ENCODE peak calls at places on chromosomes 6 and 20, in five cellular contexts. W is astrocyte, P is neural progenitor cell, E is GM23248, Z is PC-3. A is an unnamed sample.

GRCh38 chr6:10521104-10521808 is at the start of gene GCNT2:
- DNase-seq in W (peak; percentile 37), P (peak; percentile 73), E (no peak), Z (peak; percentile 22), A (peak; percentile 80)

GRCh38 chr6:165939601-165940290 is 227.9 kb downstream of the TBXT start:
- DNase-seq in W (no peak), P (peak; percentile 55), E (no peak), Z (no peak), A (no peak)

GRCh38 chr6:27478141-27478705 is 5.3 kb upstream of the ZNF184 start:
- DNase-seq in W (peak; percentile 12), P (no peak), E (peak; percentile 57), Z (peak; percentile 18), A (no peak)

GRCh38 chr6:44006123-44006871 is 121.0 kb downstream of the MRPL14 start:
- DNase-seq in W (peak; percentile 61), P (no peak), E (peak; percentile 42), Z (no peak), A (no peak)

GRCh38 chr20:17531537-17532025 is 402 bp upstream of the BFSP1 start:
- DNase-seq in W (no peak), P (no peak), E (no peak), Z (no peak), A (no peak)

GRCh38 chr6:111943273-111943672 is 70.0 kb upstream of the FYN start:
- DNase-seq in W (no peak), P (no peak), E (no peak), Z (no peak), A (no peak)

GRCh38 chr20:16337707-16338106 is 235.5 kb downstream of the KIF16B start:
- DNase-seq in W (no peak), P (no peak), E (no peak), Z (no peak), A (no peak)

GRCh38 chr6:133503330-133503729 is 262.2 kb downstream of the EYA4 start:
- DNase-seq in W (peak; percentile 42), P (no peak), E (peak; percentile 21), Z (no peak), A (no peak)

GRCh38 chr20:297925-298754 is 770 bp downstream of the ZCCHC3 start:
- DNase-seq in W (peak; percentile 59), P (peak; percentile 57), E (peak; percentile 88), Z (peak; percentile 66), A (peak; percentile 65)

GRCh38 chr20:62368629-62369507 is 1.8 kb upstream of the LAMA5 start:
- DNase-seq in W (no peak), P (peak; percentile 95), E (peak; percentile 71), Z (peak; percentile 67), A (peak; percentile 80)

GRCh38 chr6:16851758-16852157 is 90.5 kb upstream of the ATXN1 start:
- DNase-seq in W (no peak), P (no peak), E (no peak), Z (no peak), A (no peak)

GRCh38 chr6:40852667-40853383 is 186.2 kb downstream of the UNC5CL start:
- DNase-seq in W (no peak), P (peak; percentile 33), E (peak; percentile 31), Z (peak; percentile 30), A (no peak)

GRCh38 chr6:148240866-148241477 is 101.7 kb upstream of the SASH1 start:
- DNase-seq in W (peak; percentile 42), P (no peak), E (peak; percentile 60), Z (no peak), A (no peak)

GRCh38 chr6:54093306-54093705 is 17.9 kb upstream of the MLIP start:
- DNase-seq in W (no peak), P (no peak), E (no peak), Z (no peak), A (no peak)

GRCh38 chr20:11766961-11767360 is 150.7 kb upstream of the BTBD3 start:
- DNase-seq in W (peak; percentile 70), P (no peak), E (peak; percentile 65), Z (peak; percentile 43), A (no peak)

GRCh38 chr6:2853766-2854393 is 12.2 kb upstream of the SERPINB1 start:
- DNase-seq in W (peak; percentile 70), P (peak; percentile 31), E (peak; percentile 87), Z (peak; percentile 95), A (peak; percentile 82)

GRCh38 chr6:27296106-27296783 is 15.8 kb downstream of the POM121L2 start:
- DNase-seq in W (peak; percentile 29), P (peak; percentile 91), E (peak; percentile 60), Z (peak; percentile 55), A (peak; percentile 60)

GRCh38 chr6:138643210-138643609 is 130.4 kb upstream of the CCDC28A start:
- DNase-seq in W (no peak), P (no peak), E (no peak), Z (no peak), A (no peak)

GRCh38 chr6:158999154-158999668 is 791 bp downstream of the RSPH3 start:
- DNase-seq in W (peak; percentile 3), P (no peak), E (no peak), Z (no peak), A (no peak)

GRCh38 chr6:145929037-145929633 is 35.0 kb downstream of the SHPRH start:
- DNase-seq in W (peak; percentile 25), P (peak; percentile 53), E (peak; percentile 60), Z (peak; percentile 46), A (no peak)

GRCh38 chr6:163180874-163181541 is 233.5 kb upstream of the QKI start:
- DNase-seq in W (peak; percentile 36), P (peak; percentile 81), E (peak; percentile 68), Z (peak; percentile 77), A (peak; percentile 59)

GRCh38 chr20:61588356-61589054 is 336.4 kb downstream of the CDH4 start:
- DNase-seq in W (peak; percentile 75), P (no peak), E (peak; percentile 55), Z (no peak), A (no peak)

GRCh38 chr6:127879685-127880084 is 21.2 kb downstream of the THEMIS start:
- DNase-seq in W (peak; percentile 34), P (peak; percentile 78), E (peak; percentile 9), Z (no peak), A (no peak)

GRCh38 chr6:168136001-168136400 is 57.0 kb upstream of the FRMD1 start:
- DNase-seq in W (no peak), P (no peak), E (no peak), Z (no peak), A (no peak)

GRCh38 chr20:45318386-45318939 is 10.4 kb upstream of the MATN4 start:
- DNase-seq in W (no peak), P (no peak), E (no peak), Z (no peak), A (no peak)
- H2AFZ ChIP-seq in W (no peak overlapping the region), P (no peak overlapping the region), E (no peak overlapping the region), Z (no peak overlapping the region), A (no peak overlapping the region)

DNA sequence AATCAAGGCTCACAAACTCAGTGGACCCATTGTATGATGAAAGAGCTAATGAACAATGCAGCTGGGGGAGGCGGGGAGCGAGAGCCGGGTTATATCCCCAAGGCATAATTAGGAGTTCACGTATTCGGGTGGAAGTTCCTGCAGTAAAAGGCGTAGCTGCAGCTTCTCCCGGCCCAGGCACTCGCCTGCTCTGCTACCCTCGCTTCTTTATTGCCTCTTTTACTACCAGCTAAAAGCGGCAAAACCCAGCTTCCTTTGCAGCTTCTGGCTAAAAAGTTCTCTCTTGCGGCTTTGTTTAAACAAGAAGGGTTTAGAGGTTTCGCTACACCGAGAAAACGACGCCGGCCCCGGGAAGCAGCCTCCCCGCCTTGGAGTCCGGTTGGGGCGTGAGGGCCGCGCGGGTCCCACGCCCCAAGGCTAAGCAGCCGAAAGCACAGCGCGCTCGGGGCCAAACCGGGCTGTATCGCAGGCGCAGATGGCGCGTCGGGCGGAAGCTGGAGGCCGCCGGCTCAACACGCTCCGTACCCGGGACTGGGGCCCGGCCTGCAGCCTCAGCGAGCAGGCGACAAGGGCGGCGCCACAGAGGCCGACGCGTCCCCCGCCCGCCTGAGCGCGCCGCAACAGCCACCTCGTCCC is 1.6 kb downstream of the ZBTB2 start:
- DNase-seq in W (peak; percentile 55), P (peak; percentile 72), E (peak; percentile 86), Z (peak; percentile 58), A (peak; percentile 64)
- H2AFZ ChIP-seq in W (peak overlapping the region; percentile 59), P (peak overlapping the region; percentile 58), E (peak overlapping the region; percentile 70), Z (peak overlapping the region; percentile 84), A (peak overlapping the region; percentile 75)

GRCh38 chr6:13765570-13765969 is 48.8 kb downstream of the MCUR1 start:
- DNase-seq in W (peak; percentile 52), P (no peak), E (peak; percentile 34), Z (peak; percentile 37), A (peak; percentile 23)

GRCh38 chr6:13767121-13767794 is 47.1 kb downstream of the MCUR1 start:
- DNase-seq in W (peak; percentile 32), P (peak; percentile 25), E (peak; percentile 72), Z (no peak), A (no peak)

GRCh38 chr6:13769034-13769654 is 45.2 kb downstream of the MCUR1 start:
- DNase-seq in W (no peak), P (no peak), E (no peak), Z (no peak), A (no peak)

GRCh38 chr6:13766201-13766634 is 48.1 kb downstream of the MCUR1 start:
- DNase-seq in W (peak; percentile 68), P (no peak), E (peak; percentile 80), Z (peak; percentile 37), A (peak; percentile 54)

GRCh38 chr6:13769655-13770053 is 44.7 kb downstream of the MCUR1 start:
- DNase-seq in W (no peak), P (no peak), E (peak; percentile 14), Z (no peak), A (no peak)
- H2AFZ ChIP-seq in W (no peak overlapping the region), P (no peak overlapping the region), E (no peak overlapping the region), Z (no peak overlapping the region), A (no peak overlapping the region)

GRCh38 chr20:50023116-50023802 is 40.5 kb downstream of the SNAI1 start:
- DNase-seq in W (no peak), P (no peak), E (no peak), Z (no peak), A (no peak)
- H2AFZ ChIP-seq in W (no peak overlapping the region), P (no peak overlapping the region), E (no peak overlapping the region), Z (no peak overlapping the region), A (peak overlapping the region; percentile 36)

DNA sequence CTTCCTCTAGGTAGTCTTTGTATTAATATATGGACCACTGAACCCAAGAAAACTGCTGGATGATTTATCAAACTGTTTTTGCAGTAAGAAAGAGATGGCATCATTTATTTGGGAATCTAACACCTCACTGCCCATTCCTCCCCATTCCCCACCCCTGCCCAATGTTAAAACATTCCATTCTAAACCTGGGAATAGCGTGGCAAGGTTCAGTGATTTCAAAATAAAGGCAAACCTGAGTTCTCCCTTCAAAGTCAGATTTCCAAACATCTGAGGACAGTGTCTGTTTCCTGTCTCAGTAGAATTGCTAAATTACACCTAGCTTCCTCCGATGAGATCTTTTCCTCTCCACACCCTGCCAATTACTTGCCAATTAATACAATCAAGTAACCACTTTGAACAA is 127.4 kb upstream of the ARMC2 start:
- DNase-seq in W (no peak), P (no peak), E (no peak), Z (no peak), A (peak; percentile 13)
- H2AFZ ChIP-seq in W (no peak overlapping the region), P (no peak overlapping the region), E (no peak overlapping the region), Z (no peak overlapping the region), A (no peak overlapping the region)

GRCh38 chr6:6725120-6725833 is 136.8 kb downstream of the LY86 start:
- DNase-seq in W (no peak), P (peak; percentile 46), E (no peak), Z (no peak), A (no peak)

GRCh38 chr6:6723316-6723715 is 134.8 kb downstream of the LY86 start:
- DNase-seq in W (no peak), P (no peak), E (no peak), Z (no peak), A (no peak)

GRCh38 chr6:6723792-6724318 is 135.3 kb downstream of the LY86 start:
- DNase-seq in W (no peak), P (no peak), E (no peak), Z (no peak), A (no peak)

GRCh38 chr6:6725834-6726194 is 137.3 kb downstream of the LY86 start:
- DNase-seq in W (no peak), P (no peak), E (no peak), Z (no peak), A (no peak)

GRCh38 chr6:6724319-6725119 is 136.0 kb downstream of the LY86 start:
- DNase-seq in W (peak; percentile 68), P (peak; percentile 86), E (peak; percentile 90), Z (peak; percentile 73), A (no peak)
- H2AFZ ChIP-seq in W (peak overlapping the region; percentile 84), P (peak overlapping the region; percentile 89), E (peak overlapping the region; percentile 94), Z (peak overlapping the region; percentile 74), A (peak overlapping the region; percentile 8)

A was measured in PC-9.